ENCODE peak calls at places on chromosomes 13 and 19, in seven cellular contexts. U is T follicular helper cell; N is dermis microvascular lymphatic vessel endothelial cell; R is stimulated activated CD8-positive, alpha-beta memory T cell treated with anti-CD3 and anti-CD28 coated beads, Interleukin-12 subunit alpha, Interleukin-12 subunit beta, amount 100 ng/mL, for 1 hour; F is left cardiac atrium; E is NCI-H2081; L is NCI-H526 treated with DMSO at 0.1 percent for 48 hours. T is an unnamed sample.

GRCh38 chr13:112348642-112349345 is 27.4 kb upstream of the SPACA7 start:
- DNase-seq in E (no peak), F (no peak), R (no peak), N (no peak), U (no peak), L (no peak), T (no peak)

GRCh38 chr13:89490661-89491060 is 1819.5 kb downstream of the SLITRK5 start:
- DNase-seq in L (no peak), N (no peak), F (no peak), E (no peak), R (no peak), U (no peak), T (no peak)

GRCh38 chr13:90091611-90092010 is 1255.9 kb upstream of the MIR17HG start:
- DNase-seq in F (no peak), L (no peak), E (no peak), N (no peak), U (no peak), R (no peak), T (no peak)

GRCh38 chr13:100506154-100506553 is 82.4 kb downstream of the GGACT start:
- DNase-seq in E (peak; percentile 43), N (no peak), F (no peak), L (no peak), R (no peak), U (no peak), T (no peak)

GRCh38 chr19:660793-661426 is 2.1 kb downstream of the RNF126 start:
- DNase-seq in N (no peak), L (no peak), U (no peak), R (no peak), E (no peak), F (no peak), T (no peak)

GRCh38 chr19:42402376-42403116 is 12.4 kb upstream of the CNFN start:
- DNase-seq in R (no peak), L (no peak), F (no peak), N (no peak), U (no peak), E (no peak), T (no peak)

GRCh38 chr19:11843741-11844140 is 4.8 kb upstream of the ZNF439 start:
- DNase-seq in R (no peak), U (no peak), E (no peak), N (no peak), F (no peak), L (no peak), T (no peak)

GRCh38 chr13:112158961-112159360 is 92.0 kb downstream of the SOX1 start:
- DNase-seq in N (no peak), R (no peak), F (no peak), U (no peak), E (no peak), L (no peak), T (no peak)

GRCh38 chr13:35768551-35768950 is 292.1 kb upstream of the MAB21L1 start:
- DNase-seq in U (no peak), N (no peak), R (no peak), L (no peak), F (no peak), E (no peak), T (no peak)

GRCh38 chr19:35349614-35350521 is 2.2 kb downstream of the FFAR1 start:
- DNase-seq in U (no peak), N (no peak), F (no peak), R (no peak), L (no peak), E (no peak), T (no peak)

GRCh38 chr19:51158474-51159129 is 16.5 kb downstream of the SIGLEC7 start:
- DNase-seq in N (no peak), E (peak; percentile 15), F (peak; percentile 65), L (peak; percentile 18), U (peak; percentile 45), R (peak; percentile 62), T (peak; percentile 37)

GRCh38 chr13:94435604-94436226 is 43.8 kb downstream of the DCT start:
- DNase-seq in N (peak; percentile 29), R (no peak), E (peak; percentile 75), U (no peak), F (no peak), L (peak; percentile 70), T (no peak)

GRCh38 chr19:34260771-34261173 is 6.4 kb downstream of the GARRE1 start:
- DNase-seq in L (no peak), E (no peak), N (no peak), U (no peak), F (no peak), R (no peak), T (no peak)

GRCh38 chr19:3586124-3586626 is 897 bp downstream of the GIPC3 start:
- DNase-seq in E (no peak), U (no peak), R (no peak), N (no peak), L (no peak), F (no peak), T (peak; percentile 43)

GRCh38 chr13:50910483-50910805 is 853 bp downstream of the RNASEH2B start:
- DNase-seq in L (peak; percentile 59), E (no peak), F (no peak), R (no peak), N (peak; percentile 14), U (no peak), T (no peak)

GRCh38 chr19:19866599-19867248 is 1.0 kb downstream of the ZNF253 start:
- DNase-seq in N (no peak), R (peak; percentile 2), U (peak; percentile 27), E (peak; percentile 25), L (no peak), F (peak; percentile 45), T (peak; percentile 29)

GRCh38 chr13:45367358-45367757 is 26.4 kb upstream of the TPT1 start:
- DNase-seq in L (no peak), F (peak; percentile 63), N (peak; percentile 33), E (no peak), U (peak; percentile 89), R (peak; percentile 86), T (peak; percentile 65)

GRCh38 chr19:33409035-33409434 is 35.5 kb downstream of the CEBPG start:
- DNase-seq in L (no peak), E (no peak), F (peak; percentile 9), U (no peak), R (no peak), N (no peak), T (no peak)

GRCh38 chr13:110759710-110760109 is 46.2 kb downstream of the ING1 start:
- DNase-seq in E (no peak), F (no peak), U (no peak), R (no peak), N (no peak), L (no peak), T (no peak)

GRCh38 chr19:43425567-43426392 is 11.1 kb downstream of the TEX101 start:
- DNase-seq in F (no peak), N (no peak), R (no peak), U (no peak), L (peak; percentile 92), E (peak; percentile 44), T (no peak)

GRCh38 chr13:78981913-78982312 is 323.0 kb upstream of the OBI1 start:
- DNase-seq in L (no peak), U (no peak), F (no peak), N (no peak), R (no peak), E (no peak), T (no peak)

GRCh38 chr19:7720351-7720750 is 11.6 kb downstream of the CLEC4G start:
- DNase-seq in F (no peak), R (no peak), U (no peak), L (no peak), N (no peak), E (no peak), T (no peak)

GRCh38 chr13:50387124-50387581 is 371.9 kb downstream of the KCNRG start:
- DNase-seq in E (peak; percentile 79), U (peak; percentile 12), F (peak; percentile 63), L (peak; percentile 98), N (no peak), R (no peak), T (no peak)

GRCh38 chr13:32228330-32229041 is 86.7 kb downstream of the ZAR1L start:
- DNase-seq in F (no peak), N (no peak), R (no peak), L (no peak), U (no peak), E (peak; percentile 99), T (no peak)

GRCh38 chr19:13029893-13030292 is 34.6 kb downstream of the NFIX start:
- DNase-seq in U (no peak), L (no peak), N (no peak), R (no peak), E (no peak), F (no peak), T (no peak)

GRCh38 chr19:50433201-50434180 is 799 bp downstream of the MYBPC2 start:
- DNase-seq in L (no peak), R (no peak), N (no peak), F (no peak), E (no peak), U (no peak), T (no peak)